ENCODE peak calls at places on chromosomes 12 and 14, in five cellular contexts. One of them, this sample, is unnamed.

GRCh38 chr14:68715032-68715924 is 77.6 kb downstream of the ZFP36L1 start:
- DNase-seq in T follicular helper cell: no peak
- DNase-seq in RPMI8226: no peak
- DNase-seq in dorsolateral prefrontal cortex: no peak
- DNase-seq in astrocyte of the spinal cord: peak; percentile 71
- DNase-seq in this sample: no peak

GRCh38 chr14:103391048-103391447 is 5.8 kb downstream of the MARK3 start:
- DNase-seq in T follicular helper cell: peak; percentile 28
- DNase-seq in RPMI8226: peak; percentile 54
- DNase-seq in dorsolateral prefrontal cortex: no peak
- DNase-seq in astrocyte of the spinal cord: peak; percentile 84
- DNase-seq in this sample: no peak

GRCh38 chr14:105517096-105517495 is 9.3 kb upstream of the TMEM121 start:
- DNase-seq in T follicular helper cell: no peak
- DNase-seq in RPMI8226: no peak
- DNase-seq in dorsolateral prefrontal cortex: no peak
- DNase-seq in astrocyte of the spinal cord: no peak
- DNase-seq in this sample: no peak

GRCh38 chr12:26032719-26033241 is 74.3 kb downstream of the RASSF8 start:
- DNase-seq in T follicular helper cell: no peak
- DNase-seq in RPMI8226: no peak
- DNase-seq in dorsolateral prefrontal cortex: no peak
- DNase-seq in astrocyte of the spinal cord: peak; percentile 42
- DNase-seq in this sample: no peak

GRCh38 chr14:101905614-101906013 is 58.8 kb upstream of the DYNC1H1 start:
- DNase-seq in T follicular helper cell: no peak
- DNase-seq in RPMI8226: no peak
- DNase-seq in dorsolateral prefrontal cortex: no peak
- DNase-seq in astrocyte of the spinal cord: no peak
- DNase-seq in this sample: peak; percentile 52

GRCh38 chr12:112191840-112192321 is 66.5 kb downstream of the TRAFD1 start:
- DNase-seq in T follicular helper cell: no peak
- DNase-seq in RPMI8226: no peak
- DNase-seq in dorsolateral prefrontal cortex: no peak
- DNase-seq in astrocyte of the spinal cord: no peak
- DNase-seq in this sample: no peak

GRCh38 chr14:63928744-63929174 is 76.0 kb downstream of the SYNE2 start:
- DNase-seq in T follicular helper cell: no peak
- DNase-seq in RPMI8226: no peak
- DNase-seq in dorsolateral prefrontal cortex: no peak
- DNase-seq in astrocyte of the spinal cord: no peak
- DNase-seq in this sample: no peak

GRCh38 chr14:79100578-79100977 is 930.4 kb downstream of the NRXN3 start:
- DNase-seq in T follicular helper cell: no peak
- DNase-seq in RPMI8226: no peak
- DNase-seq in dorsolateral prefrontal cortex: no peak
- DNase-seq in astrocyte of the spinal cord: no peak
- DNase-seq in this sample: no peak

GRCh38 chr14:93619176-93619793 is 169.0 kb downstream of the PRIMA1 start:
- DNase-seq in T follicular helper cell: no peak
- DNase-seq in RPMI8226: peak; percentile 38
- DNase-seq in dorsolateral prefrontal cortex: peak; percentile 51
- DNase-seq in astrocyte of the spinal cord: peak; percentile 30
- DNase-seq in this sample: no peak

GRCh38 chr14:76880432-76880831 is 54.2 kb downstream of the LRRC74A start:
- DNase-seq in T follicular helper cell: no peak
- DNase-seq in RPMI8226: no peak
- DNase-seq in dorsolateral prefrontal cortex: no peak
- DNase-seq in astrocyte of the spinal cord: no peak
- DNase-seq in this sample: no peak

GRCh38 chr12:20463920-20464524 is 95.7 kb downstream of the PDE3A start:
- DNase-seq in T follicular helper cell: no peak
- DNase-seq in RPMI8226: peak; percentile 16
- DNase-seq in dorsolateral prefrontal cortex: no peak
- DNase-seq in astrocyte of the spinal cord: peak; percentile 26
- DNase-seq in this sample: no peak